ENCODE peak calls at places on chromosomes 1 and 21, in five cellular contexts. One of them, this sample, is unnamed.

GRCh38 chr1:186782791-186783190 is 46.0 kb upstream of the PLA2G4A start:
- DNase-seq in cardiac fibroblast: no peak
- DNase-seq in BE2C: no peak
- DNase-seq in K562: no peak
- DNase-seq in CD8-positive, alpha-beta T cell: no peak
- DNase-seq in this sample: no peak

GRCh38 chr1:32496127-32496526 is 31.3 kb downstream of the ZBTB8B start:
- DNase-seq in CD8-positive, alpha-beta T cell: no peak
- DNase-seq in cardiac fibroblast: peak; percentile 78
- DNase-seq in BE2C: no peak
- DNase-seq in K562: no peak
- DNase-seq in this sample: peak; percentile 28

GRCh38 chr1:39272791-39273071 is 68.2 kb downstream of the MACF1 start:
- DNase-seq in CD8-positive, alpha-beta T cell: no peak
- DNase-seq in K562: no peak
- DNase-seq in cardiac fibroblast: no peak
- DNase-seq in BE2C: no peak
- DNase-seq in this sample: no peak

GRCh38 chr21:46401186-46401910 is 57.3 kb upstream of the DIP2A start:
- DNase-seq in K562: no peak
- DNase-seq in CD8-positive, alpha-beta T cell: no peak
- DNase-seq in BE2C: no peak
- DNase-seq in cardiac fibroblast: no peak
- DNase-seq in this sample: no peak

GRCh38 chr1:199857103-199857502 is 170.4 kb upstream of the NR5A2 start:
- DNase-seq in BE2C: no peak
- DNase-seq in K562: no peak
- DNase-seq in CD8-positive, alpha-beta T cell: no peak
- DNase-seq in cardiac fibroblast: peak; percentile 54
- DNase-seq in this sample: no peak

GRCh38 chr1:165070675-165071074 is 285.8 kb downstream of the LMX1A start:
- DNase-seq in CD8-positive, alpha-beta T cell: no peak
- DNase-seq in K562: no peak
- DNase-seq in BE2C: no peak
- DNase-seq in cardiac fibroblast: no peak
- DNase-seq in this sample: no peak

GRCh38 chr1:54791880-54792522 is 9.1 kb downstream of the TTC22 start:
- DNase-seq in cardiac fibroblast: peak; percentile 17
- DNase-seq in BE2C: peak; percentile 46
- DNase-seq in CD8-positive, alpha-beta T cell: no peak
- DNase-seq in K562: peak; percentile 82
- DNase-seq in this sample: peak; percentile 73

GRCh38 chr1:34885405-34886247 is 26.1 kb upstream of the SMIM12 start:
- DNase-seq in K562: peak; percentile 66
- DNase-seq in BE2C: no peak
- DNase-seq in CD8-positive, alpha-beta T cell: peak; percentile 64
- DNase-seq in cardiac fibroblast: peak; percentile 34
- DNase-seq in this sample: no peak

GRCh38 chr21:26587621-26588260 is 14.7 kb upstream of the CYYR1 start:
- DNase-seq in BE2C: no peak
- DNase-seq in cardiac fibroblast: peak; percentile 68
- DNase-seq in K562: no peak
- DNase-seq in CD8-positive, alpha-beta T cell: no peak
- DNase-seq in this sample: no peak

GRCh38 chr1:161198877-161199431 is at the start of gene ADAMTS4:
- DNase-seq in BE2C: no peak
- DNase-seq in K562: no peak
- DNase-seq in CD8-positive, alpha-beta T cell: no peak
- DNase-seq in cardiac fibroblast: peak; percentile 91
- DNase-seq in this sample: no peak

GRCh38 chr1:209769171-209769904 is 13.5 kb downstream of the TRAF3IP3 start:
- DNase-seq in BE2C: no peak
- DNase-seq in cardiac fibroblast: peak; percentile 95
- DNase-seq in K562: no peak
- DNase-seq in CD8-positive, alpha-beta T cell: peak; percentile 87
- DNase-seq in this sample: peak; percentile 92

GRCh38 chr1:77888071-77888428 is 374 bp upstream of the NEXN start:
- DNase-seq in K562: peak; percentile 44
- DNase-seq in cardiac fibroblast: peak; percentile 94
- DNase-seq in CD8-positive, alpha-beta T cell: no peak
- DNase-seq in BE2C: peak; percentile 2
- DNase-seq in this sample: no peak

GRCh38 chr1:78005755-78006154 is 1.0 kb downstream of the DNAJB4 start:
- DNase-seq in K562: no peak
- DNase-seq in cardiac fibroblast: peak; percentile 95
- DNase-seq in CD8-positive, alpha-beta T cell: no peak
- DNase-seq in BE2C: no peak
- DNase-seq in this sample: peak; percentile 29

GRCh38 chr1:111175349-111175748 is 25.1 kb downstream of the DENND2D start:
- DNase-seq in cardiac fibroblast: no peak
- DNase-seq in CD8-positive, alpha-beta T cell: no peak
- DNase-seq in K562: no peak
- DNase-seq in BE2C: no peak
- DNase-seq in this sample: no peak

GRCh38 chr1:230243583-230244377 is 176.7 kb downstream of the GALNT2 start:
- DNase-seq in K562: no peak
- DNase-seq in CD8-positive, alpha-beta T cell: no peak
- DNase-seq in BE2C: no peak
- DNase-seq in cardiac fibroblast: peak; percentile 32
- DNase-seq in this sample: no peak

GRCh38 chr1:89524369-89525168 is at the start of gene LRRC8B:
- DNase-seq in CD8-positive, alpha-beta T cell: peak; percentile 91
- DNase-seq in K562: peak; percentile 92
- DNase-seq in BE2C: peak; percentile 89
- DNase-seq in cardiac fibroblast: peak; percentile 83
- DNase-seq in this sample: peak; percentile 93

GRCh38 chr1:228391411-228392020 is 15.1 kb downstream of the TRIM11 start:
- DNase-seq in BE2C: no peak
- DNase-seq in CD8-positive, alpha-beta T cell: no peak
- DNase-seq in K562: no peak
- DNase-seq in cardiac fibroblast: no peak
- DNase-seq in this sample: no peak

GRCh38 chr1:14320986-14321385 is 277.5 kb upstream of the KAZN start:
- DNase-seq in cardiac fibroblast: no peak
- DNase-seq in BE2C: no peak
- DNase-seq in K562: no peak
- DNase-seq in CD8-positive, alpha-beta T cell: no peak
- DNase-seq in this sample: no peak

GRCh38 chr1:215114154-215114933 is 31.8 kb downstream of the KCNK2 start:
- DNase-seq in BE2C: no peak
- DNase-seq in K562: no peak
- DNase-seq in CD8-positive, alpha-beta T cell: no peak
- DNase-seq in cardiac fibroblast: peak; percentile 61
- DNase-seq in this sample: no peak

GRCh38 chr1:151720974-151721787 is at the start of gene RIIAD1:
- DNase-seq in cardiac fibroblast: peak; percentile 33
- DNase-seq in BE2C: peak; percentile 67
- DNase-seq in CD8-positive, alpha-beta T cell: peak; percentile 61
- DNase-seq in K562: peak; percentile 58
- DNase-seq in this sample: peak; percentile 61

GRCh38 chr1:155983191-155984023 is 5.1 kb upstream of the ARHGEF2 start:
- DNase-seq in CD8-positive, alpha-beta T cell: no peak
- DNase-seq in BE2C: no peak
- DNase-seq in K562: peak; percentile 48
- DNase-seq in cardiac fibroblast: peak; percentile 98
- DNase-seq in this sample: peak; percentile 67

GRCh38 chr21:15415541-15416261 is 314.1 kb upstream of the USP25 start:
- DNase-seq in CD8-positive, alpha-beta T cell: no peak
- DNase-seq in BE2C: no peak
- DNase-seq in K562: no peak
- DNase-seq in cardiac fibroblast: peak; percentile 54
- DNase-seq in this sample: no peak

GRCh38 chr1:240091614-240092300 is at the start of gene FMN2:
- DNase-seq in K562: peak; percentile 49
- DNase-seq in CD8-positive, alpha-beta T cell: no peak
- DNase-seq in BE2C: peak; percentile 74
- DNase-seq in cardiac fibroblast: peak; percentile 2
- DNase-seq in this sample: no peak

GRCh38 chr1:169105434-169106094 is 926 bp upstream of the ATP1B1 start:
- DNase-seq in BE2C: peak; percentile 88
- DNase-seq in K562: peak; percentile 59
- DNase-seq in CD8-positive, alpha-beta T cell: no peak
- DNase-seq in cardiac fibroblast: peak; percentile 37
- DNase-seq in this sample: peak; percentile 61

GRCh38 chr1:89685461-89685860 is 52.5 kb downstream of the LRRC8C start:
- DNase-seq in CD8-positive, alpha-beta T cell: no peak
- DNase-seq in K562: no peak
- DNase-seq in BE2C: no peak
- DNase-seq in cardiac fibroblast: no peak
- DNase-seq in this sample: no peak

GRCh38 chr1:24694380-24694843 is 50.8 kb upstream of the CLIC4 start:
- DNase-seq in cardiac fibroblast: peak; percentile 91
- DNase-seq in K562: peak; percentile 35
- DNase-seq in BE2C: peak; percentile 43
- DNase-seq in CD8-positive, alpha-beta T cell: no peak
- DNase-seq in this sample: peak; percentile 79

GRCh38 chr21:37228003-37228400 is 39.1 kb downstream of the VPS26C start:
- DNase-seq in CD8-positive, alpha-beta T cell: no peak
- DNase-seq in BE2C: no peak
- DNase-seq in K562: no peak
- DNase-seq in cardiac fibroblast: no peak
- DNase-seq in this sample: no peak

GRCh38 chr1:7402548-7402850 is 368.6 kb upstream of the VAMP3 start:
- DNase-seq in K562: no peak
- DNase-seq in BE2C: no peak
- DNase-seq in cardiac fibroblast: no peak
- DNase-seq in CD8-positive, alpha-beta T cell: peak; percentile 17
- DNase-seq in this sample: peak; percentile 43

GRCh38 chr1:151399890-151400235 is 490 bp downstream of the PSMB4 start:
- DNase-seq in cardiac fibroblast: peak; percentile 21
- DNase-seq in K562: peak; percentile 32
- DNase-seq in BE2C: no peak
- DNase-seq in CD8-positive, alpha-beta T cell: no peak
- DNase-seq in this sample: peak; percentile 22

GRCh38 chr1:180230416-180230790 is 339 bp downstream of the LHX4 start:
- DNase-seq in BE2C: no peak
- DNase-seq in cardiac fibroblast: no peak
- DNase-seq in CD8-positive, alpha-beta T cell: no peak
- DNase-seq in K562: no peak
- DNase-seq in this sample: peak; percentile 20

GRCh38 chr1:115133440-115133839 is 44.1 kb upstream of the TSPAN2 start:
- DNase-seq in CD8-positive, alpha-beta T cell: no peak
- DNase-seq in cardiac fibroblast: peak; percentile 55
- DNase-seq in BE2C: no peak
- DNase-seq in K562: no peak
- DNase-seq in this sample: no peak

GRCh38 chr1:213357403-213357802 is 306.4 kb downstream of the RPS6KC1 start:
- DNase-seq in CD8-positive, alpha-beta T cell: no peak
- DNase-seq in BE2C: no peak
- DNase-seq in K562: no peak
- DNase-seq in cardiac fibroblast: no peak
- DNase-seq in this sample: no peak

GRCh38 chr1:213366141-213366831 is 315.2 kb downstream of the RPS6KC1 start:
- DNase-seq in K562: no peak
- DNase-seq in CD8-positive, alpha-beta T cell: no peak
- DNase-seq in cardiac fibroblast: no peak
- DNase-seq in BE2C: no peak
- DNase-seq in this sample: no peak

DNA sequence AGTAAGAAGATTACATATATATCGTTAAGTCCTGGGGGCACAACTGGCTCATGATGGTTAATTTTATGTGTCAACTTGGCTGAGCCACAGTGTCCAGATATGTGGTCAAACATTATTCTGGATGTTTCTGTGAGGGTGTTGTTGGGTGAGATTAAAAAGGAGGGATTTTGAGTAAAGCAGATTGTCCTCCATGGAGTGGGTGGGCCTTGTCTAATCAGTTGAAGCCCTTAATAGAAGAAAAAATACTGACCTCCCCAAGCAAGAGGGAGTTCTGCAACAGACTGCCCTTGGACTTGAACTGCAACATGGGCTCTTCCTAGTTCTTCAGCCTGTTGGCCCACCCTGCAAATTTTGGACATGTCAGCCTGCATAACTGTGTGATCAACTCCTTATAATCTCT is 311.6 kb downstream of the RPS6KC1 start:
- DNase-seq in K562: no peak
- DNase-seq in cardiac fibroblast: no peak
- DNase-seq in CD8-positive, alpha-beta T cell: no peak
- DNase-seq in BE2C: no peak
- DNase-seq in this sample: no peak
- H3K4me3 ChIP-seq in K562: no peak overlapping the region
- H3K4me3 ChIP-seq in cardiac fibroblast: no peak overlapping the region
- H3K4me3 ChIP-seq in CD8-positive, alpha-beta T cell: no peak overlapping the region
- H3K4me3 ChIP-seq in BE2C: no peak overlapping the region
- H3K4me3 ChIP-seq in this sample: no peak overlapping the region

GRCh38 chr1:236997882-236998281 is 6.4 kb downstream of the MT1HL1 start:
- DNase-seq in cardiac fibroblast: no peak
- DNase-seq in BE2C: no peak
- DNase-seq in CD8-positive, alpha-beta T cell: no peak
- DNase-seq in K562: no peak
- DNase-seq in this sample: no peak

GRCh38 chr1:236998571-236998970 is 5.7 kb downstream of the MT1HL1 start:
- DNase-seq in cardiac fibroblast: no peak
- DNase-seq in CD8-positive, alpha-beta T cell: no peak
- DNase-seq in K562: no peak
- DNase-seq in BE2C: no peak
- DNase-seq in this sample: no peak

GRCh38 chr1:236997361-236997760 is 6.9 kb downstream of the MT1HL1 start:
- DNase-seq in K562: no peak
- DNase-seq in cardiac fibroblast: no peak
- DNase-seq in CD8-positive, alpha-beta T cell: no peak
- DNase-seq in BE2C: no peak
- DNase-seq in this sample: no peak

GRCh38 chr1:236992449-236992848 is 11.8 kb downstream of the MT1HL1 start:
- DNase-seq in cardiac fibroblast: no peak
- DNase-seq in BE2C: no peak
- DNase-seq in CD8-positive, alpha-beta T cell: no peak
- DNase-seq in K562: no peak
- DNase-seq in this sample: no peak

GRCh38 chr1:236994450-236994849 is 9.8 kb downstream of the MT1HL1 start:
- DNase-seq in cardiac fibroblast: no peak
- DNase-seq in CD8-positive, alpha-beta T cell: no peak
- DNase-seq in K562: no peak
- DNase-seq in BE2C: no peak
- DNase-seq in this sample: no peak
- TF ChIP-seq CTCF in cardiac fibroblast: no peak
- TF ChIP-seq CTCF in CD8-positive, alpha-beta T cell: no peak
- TF ChIP-seq CTCF in K562: no peak
- TF ChIP-seq CTCF in BE2C: no peak
- TF ChIP-seq CTCF in this sample: no peak

GRCh38 chr1:99648107-99648506 is 2.2 kb downstream of the PALMD start:
- DNase-seq in BE2C: peak; percentile 34
- DNase-seq in CD8-positive, alpha-beta T cell: no peak
- DNase-seq in cardiac fibroblast: peak; percentile 68
- DNase-seq in K562: peak; percentile 67
- DNase-seq in this sample: no peak
- H3K4me3 ChIP-seq in BE2C: no peak overlapping the region
- H3K4me3 ChIP-seq in CD8-positive, alpha-beta T cell: no peak overlapping the region
- H3K4me3 ChIP-seq in cardiac fibroblast: no peak overlapping the region
- H3K4me3 ChIP-seq in K562: peak overlapping the region; percentile 5
- H3K4me3 ChIP-seq in this sample: no peak overlapping the region

DNA sequence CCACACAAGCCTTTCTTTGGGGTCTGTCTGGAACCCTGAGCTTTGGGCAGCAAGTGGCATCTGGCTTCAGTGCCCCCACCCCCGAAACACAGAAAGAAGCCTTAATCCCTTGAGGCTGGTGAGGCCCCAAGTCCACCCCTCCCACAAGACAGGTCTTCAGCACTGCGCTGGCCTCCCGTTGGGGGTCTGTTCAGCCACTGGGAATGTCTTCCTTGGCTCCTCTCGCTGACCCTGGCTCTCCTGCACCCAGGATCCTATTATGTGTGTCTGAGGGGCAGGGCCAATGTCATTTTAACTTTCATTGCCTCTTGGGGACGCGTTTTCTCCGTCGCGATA is 26.9 kb downstream of the ATP8B2 start:
- DNase-seq in cardiac fibroblast: no peak
- DNase-seq in BE2C: no peak
- DNase-seq in CD8-positive, alpha-beta T cell: no peak
- DNase-seq in K562: no peak
- DNase-seq in this sample: no peak
- TF ChIP-seq CTCF in cardiac fibroblast: no peak
- TF ChIP-seq CTCF in BE2C: no peak
- TF ChIP-seq CTCF in CD8-positive, alpha-beta T cell: no peak
- TF ChIP-seq CTCF in K562: no peak
- TF ChIP-seq CTCF in this sample: no peak

This sample was measured in GM12865.